ENCODE peak calls at places on chromosomes 2 and 18, in six cellular contexts. One of them, this sample, is unnamed.

GRCh38 chr18:58124475-58124874 is 80.4 kb downstream of the NEDD4L start:
- DNase-seq in fibroblast of villous mesenchyme: no peak
- DNase-seq in hepatocyte: no peak
- DNase-seq in adrenal gland: no peak
- DNase-seq in DND-41: no peak
- DNase-seq in type B pancreatic cell: no peak
- DNase-seq in this sample: no peak

GRCh38 chr2:131105950-131106801 is 1.0 kb downstream of the PLEKHB2 start:
- DNase-seq in type B pancreatic cell: no peak
- DNase-seq in fibroblast of villous mesenchyme: peak; percentile 69
- DNase-seq in DND-41: peak; percentile 13
- DNase-seq in adrenal gland: peak; percentile 72
- DNase-seq in hepatocyte: peak; percentile 67
- DNase-seq in this sample: no peak

GRCh38 chr2:144244938-144245337 is 275.0 kb downstream of the ZEB2 start:
- DNase-seq in adrenal gland: no peak
- DNase-seq in fibroblast of villous mesenchyme: no peak
- DNase-seq in DND-41: no peak
- DNase-seq in type B pancreatic cell: no peak
- DNase-seq in hepatocyte: no peak
- DNase-seq in this sample: no peak

GRCh38 chr2:19774788-19775156 is 127.0 kb downstream of the TTC32 start:
- DNase-seq in hepatocyte: no peak
- DNase-seq in type B pancreatic cell: no peak
- DNase-seq in adrenal gland: no peak
- DNase-seq in DND-41: no peak
- DNase-seq in fibroblast of villous mesenchyme: no peak
- DNase-seq in this sample: no peak

GRCh38 chr2:233428438-233428837 is 74.1 kb downstream of the DGKD start:
- DNase-seq in type B pancreatic cell: peak; percentile 40
- DNase-seq in hepatocyte: no peak
- DNase-seq in DND-41: no peak
- DNase-seq in adrenal gland: no peak
- DNase-seq in fibroblast of villous mesenchyme: no peak
- DNase-seq in this sample: peak; percentile 68

GRCh38 chr2:5908030-5908429 is 215.8 kb downstream of the SOX11 start:
- DNase-seq in adrenal gland: no peak
- DNase-seq in type B pancreatic cell: no peak
- DNase-seq in fibroblast of villous mesenchyme: no peak
- DNase-seq in DND-41: no peak
- DNase-seq in hepatocyte: no peak
- DNase-seq in this sample: no peak

GRCh38 chr18:2641638-2642037 is 13.9 kb upstream of the SMCHD1 start:
- DNase-seq in hepatocyte: no peak
- DNase-seq in DND-41: peak; percentile 28
- DNase-seq in fibroblast of villous mesenchyme: peak; percentile 61
- DNase-seq in adrenal gland: no peak
- DNase-seq in type B pancreatic cell: no peak
- DNase-seq in this sample: no peak

GRCh38 chr18:41396861-41397260 is 558.2 kb upstream of the PIK3C3 start:
- DNase-seq in hepatocyte: peak; percentile 5
- DNase-seq in adrenal gland: no peak
- DNase-seq in fibroblast of villous mesenchyme: no peak
- DNase-seq in type B pancreatic cell: no peak
- DNase-seq in DND-41: no peak
- DNase-seq in this sample: no peak

GRCh38 chr2:127702395-127703009 is 1.2 kb downstream of the SFT2D3 start:
- DNase-seq in fibroblast of villous mesenchyme: no peak
- DNase-seq in adrenal gland: no peak
- DNase-seq in DND-41: no peak
- DNase-seq in type B pancreatic cell: no peak
- DNase-seq in hepatocyte: no peak
- DNase-seq in this sample: no peak

GRCh38 chr2:96116424-96116878 is at the start of gene ADRA2B:
- DNase-seq in fibroblast of villous mesenchyme: peak; percentile 9
- DNase-seq in hepatocyte: peak; percentile 91
- DNase-seq in adrenal gland: peak; percentile 49
- DNase-seq in DND-41: no peak
- DNase-seq in type B pancreatic cell: no peak
- DNase-seq in this sample: no peak

GRCh38 chr18:2958819-2959298 is 54.1 kb downstream of the LPIN2 start:
- DNase-seq in DND-41: peak; percentile 66
- DNase-seq in fibroblast of villous mesenchyme: peak; percentile 92
- DNase-seq in hepatocyte: peak; percentile 41
- DNase-seq in adrenal gland: no peak
- DNase-seq in type B pancreatic cell: no peak
- DNase-seq in this sample: no peak

GRCh38 chr2:27095745-27096651 is 9.4 kb downstream of the KHK start:
- DNase-seq in adrenal gland: peak; percentile 68
- DNase-seq in hepatocyte: peak; percentile 76
- DNase-seq in type B pancreatic cell: no peak
- DNase-seq in fibroblast of villous mesenchyme: peak; percentile 51
- DNase-seq in DND-41: peak; percentile 45
- DNase-seq in this sample: peak; percentile 79

GRCh38 chr2:3601561-3602271 is 6.8 kb downstream of the COLEC11 start:
- DNase-seq in fibroblast of villous mesenchyme: no peak
- DNase-seq in type B pancreatic cell: no peak
- DNase-seq in adrenal gland: no peak
- DNase-seq in hepatocyte: no peak
- DNase-seq in DND-41: no peak
- DNase-seq in this sample: peak; percentile 59

GRCh38 chr2:100173907-100174525 is 31.6 kb upstream of the AFF3 start:
- DNase-seq in type B pancreatic cell: no peak
- DNase-seq in adrenal gland: no peak
- DNase-seq in hepatocyte: no peak
- DNase-seq in DND-41: no peak
- DNase-seq in fibroblast of villous mesenchyme: peak; percentile 14
- DNase-seq in this sample: no peak

DNA sequence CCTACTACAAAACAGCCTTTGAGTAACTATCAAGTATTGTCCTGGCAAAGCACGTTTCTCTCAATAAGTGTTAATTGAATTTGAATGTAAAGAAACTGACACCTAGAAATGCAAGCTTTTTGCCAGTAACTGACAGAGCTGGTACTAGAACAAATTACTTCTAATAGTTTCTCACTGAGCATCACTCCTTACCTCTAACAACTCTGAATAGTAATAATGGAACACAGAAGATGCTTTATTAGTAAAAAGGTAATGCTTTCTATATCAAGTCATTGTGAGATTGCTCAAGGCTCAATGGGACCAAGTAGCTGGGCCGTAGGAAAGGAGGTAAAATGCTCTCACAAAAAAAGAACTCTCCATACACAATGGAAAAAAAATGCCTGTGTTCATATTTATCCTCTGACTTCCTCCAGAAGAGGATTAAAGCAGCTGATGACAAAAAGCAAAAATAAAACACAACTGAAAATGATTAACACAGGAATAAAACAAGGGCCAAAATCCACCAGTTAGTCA is 11.8 kb downstream of the RASGRP3 start:
- DNase-seq in type B pancreatic cell: no peak
- DNase-seq in adrenal gland: no peak
- DNase-seq in fibroblast of villous mesenchyme: no peak
- DNase-seq in DND-41: no peak
- DNase-seq in hepatocyte: no peak
- DNase-seq in this sample: no peak
- TF ChIP-seq CTCF in type B pancreatic cell: no peak
- TF ChIP-seq CTCF in adrenal gland: no peak
- TF ChIP-seq CTCF in fibroblast of villous mesenchyme: no peak
- TF ChIP-seq CTCF in DND-41: no peak
- TF ChIP-seq CTCF in hepatocyte: no peak
- TF ChIP-seq CTCF in this sample: no peak

GRCh38 chr2:9573840-9574239 is 18.2 kb upstream of the ADAM17 start:
- DNase-seq in adrenal gland: no peak
- DNase-seq in hepatocyte: no peak
- DNase-seq in type B pancreatic cell: no peak
- DNase-seq in fibroblast of villous mesenchyme: no peak
- DNase-seq in DND-41: no peak
- DNase-seq in this sample: no peak
- TF ChIP-seq CTCF in adrenal gland: no peak
- TF ChIP-seq CTCF in hepatocyte: no peak
- TF ChIP-seq CTCF in type B pancreatic cell: peak; percentile 55
- TF ChIP-seq CTCF in fibroblast of villous mesenchyme: peak; percentile 31
- TF ChIP-seq CTCF in DND-41: peak; percentile 21
- TF ChIP-seq CTCF in this sample: no peak

GRCh38 chr2:119352357-119352756 is 14.3 kb downstream of the C2orf76 start:
- DNase-seq in type B pancreatic cell: no peak
- DNase-seq in hepatocyte: no peak
- DNase-seq in adrenal gland: no peak
- DNase-seq in DND-41: no peak
- DNase-seq in fibroblast of villous mesenchyme: no peak
- DNase-seq in this sample: no peak
- TF ChIP-seq CTCF in type B pancreatic cell: no peak
- TF ChIP-seq CTCF in hepatocyte: no peak
- TF ChIP-seq CTCF in adrenal gland: no peak
- TF ChIP-seq CTCF in DND-41: no peak
- TF ChIP-seq CTCF in fibroblast of villous mesenchyme: no peak
- TF ChIP-seq CTCF in this sample: no peak

GRCh38 chr18:9103488-9103887 is 989 bp downstream of the NDUFV2 start:
- DNase-seq in type B pancreatic cell: no peak
- DNase-seq in hepatocyte: peak; percentile 33
- DNase-seq in fibroblast of villous mesenchyme: peak; percentile 53
- DNase-seq in DND-41: no peak
- DNase-seq in adrenal gland: no peak
- DNase-seq in this sample: no peak

GRCh38 chr18:9106800-9107574 is 4.5 kb downstream of the NDUFV2 start:
- DNase-seq in DND-41: no peak
- DNase-seq in hepatocyte: no peak
- DNase-seq in adrenal gland: no peak
- DNase-seq in fibroblast of villous mesenchyme: no peak
- DNase-seq in type B pancreatic cell: no peak
- DNase-seq in this sample: no peak

GRCh38 chr18:9106094-9106493 is 3.6 kb downstream of the NDUFV2 start:
- DNase-seq in DND-41: no peak
- DNase-seq in fibroblast of villous mesenchyme: no peak
- DNase-seq in type B pancreatic cell: no peak
- DNase-seq in hepatocyte: no peak
- DNase-seq in adrenal gland: no peak
- DNase-seq in this sample: no peak

GRCh38 chr18:9104244-9104901 is 1.9 kb downstream of the NDUFV2 start:
- DNase-seq in adrenal gland: no peak
- DNase-seq in type B pancreatic cell: no peak
- DNase-seq in hepatocyte: no peak
- DNase-seq in fibroblast of villous mesenchyme: no peak
- DNase-seq in DND-41: no peak
- DNase-seq in this sample: no peak

GRCh38 chr18:9105420-9105819 is 2.9 kb downstream of the NDUFV2 start:
- DNase-seq in hepatocyte: no peak
- DNase-seq in DND-41: no peak
- DNase-seq in adrenal gland: no peak
- DNase-seq in type B pancreatic cell: no peak
- DNase-seq in fibroblast of villous mesenchyme: no peak
- DNase-seq in this sample: no peak
- TF ChIP-seq CTCF in hepatocyte: no peak
- TF ChIP-seq CTCF in DND-41: no peak
- TF ChIP-seq CTCF in adrenal gland: no peak
- TF ChIP-seq CTCF in type B pancreatic cell: no peak
- TF ChIP-seq CTCF in fibroblast of villous mesenchyme: no peak
- TF ChIP-seq CTCF in this sample: no peak

GRCh38 chr2:201074996-201075395 is 3.2 kb downstream of the NDUFB3 start:
- DNase-seq in type B pancreatic cell: no peak
- DNase-seq in hepatocyte: no peak
- DNase-seq in adrenal gland: no peak
- DNase-seq in DND-41: no peak
- DNase-seq in fibroblast of villous mesenchyme: no peak
- DNase-seq in this sample: no peak

GRCh38 chr2:201073071-201073470 is 1.3 kb downstream of the NDUFB3 start:
- DNase-seq in hepatocyte: no peak
- DNase-seq in type B pancreatic cell: no peak
- DNase-seq in DND-41: no peak
- DNase-seq in fibroblast of villous mesenchyme: no peak
- DNase-seq in adrenal gland: no peak
- DNase-seq in this sample: no peak

GRCh38 chr2:201072201-201072530 is 365 bp downstream of the NDUFB3 start:
- DNase-seq in hepatocyte: no peak
- DNase-seq in adrenal gland: no peak
- DNase-seq in type B pancreatic cell: no peak
- DNase-seq in DND-41: no peak
- DNase-seq in fibroblast of villous mesenchyme: no peak
- DNase-seq in this sample: no peak

GRCh38 chr2:201070966-201071304 is 536 bp downstream of the HYCC2 start:
- DNase-seq in hepatocyte: no peak
- DNase-seq in type B pancreatic cell: no peak
- DNase-seq in adrenal gland: no peak
- DNase-seq in fibroblast of villous mesenchyme: peak; percentile 42
- DNase-seq in DND-41: no peak
- DNase-seq in this sample: no peak

GRCh38 chr2:201071305-201072200 is at the start of the genes HYCC2 and NDUFB3:
- DNase-seq in fibroblast of villous mesenchyme: peak; percentile 96
- DNase-seq in hepatocyte: peak; percentile 95
- DNase-seq in adrenal gland: peak; percentile 92
- DNase-seq in type B pancreatic cell: peak; percentile 91
- DNase-seq in DND-41: peak; percentile 93
- DNase-seq in this sample: peak; percentile 96
- TF ChIP-seq CTCF in fibroblast of villous mesenchyme: peak; percentile 20
- TF ChIP-seq CTCF in hepatocyte: peak; percentile 22
- TF ChIP-seq CTCF in adrenal gland: peak; percentile 39
- TF ChIP-seq CTCF in type B pancreatic cell: peak; percentile 29
- TF ChIP-seq CTCF in DND-41: peak; percentile 63
- TF ChIP-seq CTCF in this sample: peak; percentile 30

DNA sequence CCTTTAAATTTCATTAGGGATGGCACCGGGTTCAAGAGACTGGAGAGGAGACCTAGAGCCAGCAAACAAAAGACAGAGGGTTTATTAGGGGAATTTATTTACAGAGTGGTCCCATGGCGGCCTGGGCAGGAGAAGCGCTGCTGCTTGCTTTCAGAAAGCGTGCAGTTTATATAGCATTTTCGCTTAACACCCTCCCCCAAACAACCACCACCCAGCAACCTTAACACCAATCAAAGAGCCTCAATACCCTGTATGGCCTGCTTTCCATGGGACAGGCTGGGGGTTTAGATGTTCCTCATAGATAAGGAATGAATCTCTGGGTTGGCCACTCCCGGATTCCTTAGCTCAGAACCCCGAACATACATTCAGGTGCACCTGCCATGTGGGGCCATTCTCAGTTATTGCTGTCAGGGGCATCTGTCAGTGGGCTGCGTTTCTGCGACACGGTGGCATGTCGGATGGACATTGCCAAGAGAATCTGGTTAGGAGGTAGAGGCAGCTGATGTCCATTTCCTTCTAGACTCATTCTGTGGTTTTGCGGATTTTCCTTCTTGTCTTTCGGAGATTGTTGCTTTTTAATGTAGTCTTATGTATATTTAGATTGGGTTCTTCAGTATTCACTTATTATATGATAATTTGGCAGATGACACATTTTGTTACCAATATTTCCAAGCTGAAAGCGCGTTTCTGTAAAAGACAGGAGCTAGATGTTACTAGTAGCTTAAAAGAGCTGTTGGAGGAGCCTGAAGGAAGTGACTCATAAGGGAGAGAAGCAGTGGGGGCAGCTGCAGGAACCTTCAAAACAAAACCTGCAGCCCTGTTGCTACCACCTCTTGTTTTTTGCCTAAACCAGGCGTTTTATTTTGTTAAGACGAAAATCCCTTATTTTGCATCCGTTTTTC is 7.2 kb downstream of the AGAP1 start:
- DNase-seq in fibroblast of villous mesenchyme: peak; percentile 68
- DNase-seq in type B pancreatic cell: no peak
- DNase-seq in adrenal gland: no peak
- DNase-seq in DND-41: peak; percentile 12
- DNase-seq in hepatocyte: no peak
- DNase-seq in this sample: no peak
- TF ChIP-seq CTCF in fibroblast of villous mesenchyme: no peak
- TF ChIP-seq CTCF in type B pancreatic cell: no peak
- TF ChIP-seq CTCF in adrenal gland: no peak
- TF ChIP-seq CTCF in DND-41: no peak
- TF ChIP-seq CTCF in hepatocyte: no peak
- TF ChIP-seq CTCF in this sample: no peak

This sample was measured in osteocyte.